ENCODE peak calls at places on chromosomes 11 and 22, in ten cellular contexts. One of them, this sample, is unnamed.

GRCh38 chr11:17760102-17761029 is 25.8 kb downstream of the KCNC1 start:
- DNase-seq in hippocampal formation: peak; percentile 23
- DNase-seq in iris pigment epithelial cell: peak; percentile 43
- DNase-seq in kidney epithelial cell: no peak
- DNase-seq in activated T-cell treated with anti-CD3 and anti-CD28 coated beads, Interleukin-2, amount 50 U/mL, for 48 hours: peak; percentile 56
- DNase-seq in neural crest cell: no peak
- DNase-seq in DMS 273 treated with DMSO at 0.1 percent for 48 hours: peak; percentile 17
- DNase-seq in epithelial cell of esophagus: peak; percentile 59
- DNase-seq in stimulated activated naive CD8-positive, alpha-beta T cell treated with anti-CD3 and anti-CD28 coated beads, Interleukin-15, amount 100 ng/mL, for 72 hours: peak; percentile 29
- DNase-seq in foreskin melanocyte: no peak
- DNase-seq in this sample: no peak

GRCh38 chr22:20526628-20527355 is 19.4 kb downstream of the MED15 start:
- DNase-seq in epithelial cell of esophagus: peak; percentile 83
- DNase-seq in DMS 273 treated with DMSO at 0.1 percent for 48 hours: no peak
- DNase-seq in foreskin melanocyte: peak; percentile 84
- DNase-seq in activated T-cell treated with anti-CD3 and anti-CD28 coated beads, Interleukin-2, amount 50 U/mL, for 48 hours: no peak
- DNase-seq in neural crest cell: no peak
- DNase-seq in stimulated activated naive CD8-positive, alpha-beta T cell treated with anti-CD3 and anti-CD28 coated beads, Interleukin-15, amount 100 ng/mL, for 72 hours: no peak
- DNase-seq in kidney epithelial cell: no peak
- DNase-seq in iris pigment epithelial cell: peak; percentile 77
- DNase-seq in hippocampal formation: no peak
- DNase-seq in this sample: no peak

GRCh38 chr22:19115628-19116027 is 6.6 kb downstream of the DGCR2 start:
- DNase-seq in epithelial cell of esophagus: peak; percentile 27
- DNase-seq in DMS 273 treated with DMSO at 0.1 percent for 48 hours: no peak
- DNase-seq in stimulated activated naive CD8-positive, alpha-beta T cell treated with anti-CD3 and anti-CD28 coated beads, Interleukin-15, amount 100 ng/mL, for 72 hours: no peak
- DNase-seq in kidney epithelial cell: no peak
- DNase-seq in foreskin melanocyte: no peak
- DNase-seq in activated T-cell treated with anti-CD3 and anti-CD28 coated beads, Interleukin-2, amount 50 U/mL, for 48 hours: no peak
- DNase-seq in neural crest cell: no peak
- DNase-seq in hippocampal formation: peak; percentile 38
- DNase-seq in iris pigment epithelial cell: no peak
- DNase-seq in this sample: peak; percentile 38

GRCh38 chr11:57764972-57765371 is 3.4 kb downstream of the CTNND1 start:
- DNase-seq in iris pigment epithelial cell: no peak
- DNase-seq in activated T-cell treated with anti-CD3 and anti-CD28 coated beads, Interleukin-2, amount 50 U/mL, for 48 hours: no peak
- DNase-seq in foreskin melanocyte: no peak
- DNase-seq in kidney epithelial cell: no peak
- DNase-seq in hippocampal formation: no peak
- DNase-seq in epithelial cell of esophagus: no peak
- DNase-seq in neural crest cell: no peak
- DNase-seq in DMS 273 treated with DMSO at 0.1 percent for 48 hours: no peak
- DNase-seq in stimulated activated naive CD8-positive, alpha-beta T cell treated with anti-CD3 and anti-CD28 coated beads, Interleukin-15, amount 100 ng/mL, for 72 hours: no peak
- DNase-seq in this sample: no peak

GRCh38 chr22:23837496-23837859 is 1.3 kb downstream of the DERL3 start:
- DNase-seq in kidney epithelial cell: no peak
- DNase-seq in activated T-cell treated with anti-CD3 and anti-CD28 coated beads, Interleukin-2, amount 50 U/mL, for 48 hours: no peak
- DNase-seq in foreskin melanocyte: no peak
- DNase-seq in hippocampal formation: no peak
- DNase-seq in neural crest cell: no peak
- DNase-seq in epithelial cell of esophagus: no peak
- DNase-seq in stimulated activated naive CD8-positive, alpha-beta T cell treated with anti-CD3 and anti-CD28 coated beads, Interleukin-15, amount 100 ng/mL, for 72 hours: no peak
- DNase-seq in DMS 273 treated with DMSO at 0.1 percent for 48 hours: no peak
- DNase-seq in iris pigment epithelial cell: no peak
- DNase-seq in this sample: no peak

GRCh38 chr22:50227588-50228215 is 17.1 kb downstream of the TUBGCP6 start:
- DNase-seq in stimulated activated naive CD8-positive, alpha-beta T cell treated with anti-CD3 and anti-CD28 coated beads, Interleukin-15, amount 100 ng/mL, for 72 hours: no peak
- DNase-seq in neural crest cell: no peak
- DNase-seq in iris pigment epithelial cell: no peak
- DNase-seq in kidney epithelial cell: no peak
- DNase-seq in epithelial cell of esophagus: no peak
- DNase-seq in foreskin melanocyte: no peak
- DNase-seq in DMS 273 treated with DMSO at 0.1 percent for 48 hours: no peak
- DNase-seq in hippocampal formation: no peak
- DNase-seq in activated T-cell treated with anti-CD3 and anti-CD28 coated beads, Interleukin-2, amount 50 U/mL, for 48 hours: no peak
- DNase-seq in this sample: no peak

GRCh38 chr11:121671276-121672168 is 218.8 kb upstream of the SORL1-AS1 start:
- DNase-seq in activated T-cell treated with anti-CD3 and anti-CD28 coated beads, Interleukin-2, amount 50 U/mL, for 48 hours: no peak
- DNase-seq in epithelial cell of esophagus: no peak
- DNase-seq in stimulated activated naive CD8-positive, alpha-beta T cell treated with anti-CD3 and anti-CD28 coated beads, Interleukin-15, amount 100 ng/mL, for 72 hours: no peak
- DNase-seq in DMS 273 treated with DMSO at 0.1 percent for 48 hours: peak; percentile 87
- DNase-seq in neural crest cell: no peak
- DNase-seq in kidney epithelial cell: peak; percentile 63
- DNase-seq in hippocampal formation: peak; percentile 55
- DNase-seq in foreskin melanocyte: no peak
- DNase-seq in iris pigment epithelial cell: peak; percentile 65
- DNase-seq in this sample: peak; percentile 58

GRCh38 chr11:29656557-29656956 is 360.3 kb downstream of the KCNA4 start:
- DNase-seq in neural crest cell: no peak
- DNase-seq in stimulated activated naive CD8-positive, alpha-beta T cell treated with anti-CD3 and anti-CD28 coated beads, Interleukin-15, amount 100 ng/mL, for 72 hours: no peak
- DNase-seq in epithelial cell of esophagus: no peak
- DNase-seq in hippocampal formation: no peak
- DNase-seq in kidney epithelial cell: no peak
- DNase-seq in foreskin melanocyte: no peak
- DNase-seq in activated T-cell treated with anti-CD3 and anti-CD28 coated beads, Interleukin-2, amount 50 U/mL, for 48 hours: no peak
- DNase-seq in iris pigment epithelial cell: no peak
- DNase-seq in DMS 273 treated with DMSO at 0.1 percent for 48 hours: no peak
- DNase-seq in this sample: no peak

GRCh38 chr11:119755351-119756071 is 26.5 kb upstream of the NECTIN1 start:
- DNase-seq in iris pigment epithelial cell: no peak
- DNase-seq in hippocampal formation: no peak
- DNase-seq in kidney epithelial cell: no peak
- DNase-seq in DMS 273 treated with DMSO at 0.1 percent for 48 hours: no peak
- DNase-seq in stimulated activated naive CD8-positive, alpha-beta T cell treated with anti-CD3 and anti-CD28 coated beads, Interleukin-15, amount 100 ng/mL, for 72 hours: no peak
- DNase-seq in neural crest cell: no peak
- DNase-seq in foreskin melanocyte: no peak
- DNase-seq in activated T-cell treated with anti-CD3 and anti-CD28 coated beads, Interleukin-2, amount 50 U/mL, for 48 hours: no peak
- DNase-seq in epithelial cell of esophagus: no peak
- DNase-seq in this sample: no peak

GRCh38 chr22:29375436-29376076 is 12.8 kb downstream of the AP1B1 start:
- DNase-seq in activated T-cell treated with anti-CD3 and anti-CD28 coated beads, Interleukin-2, amount 50 U/mL, for 48 hours: peak; percentile 23
- DNase-seq in neural crest cell: no peak
- DNase-seq in stimulated activated naive CD8-positive, alpha-beta T cell treated with anti-CD3 and anti-CD28 coated beads, Interleukin-15, amount 100 ng/mL, for 72 hours: no peak
- DNase-seq in iris pigment epithelial cell: no peak
- DNase-seq in epithelial cell of esophagus: peak; percentile 25
- DNase-seq in DMS 273 treated with DMSO at 0.1 percent for 48 hours: no peak
- DNase-seq in hippocampal formation: no peak
- DNase-seq in foreskin melanocyte: no peak
- DNase-seq in kidney epithelial cell: no peak
- DNase-seq in this sample: no peak

GRCh38 chr22:25736378-25737011 is 5.5 kb upstream of the MYO18B start:
- DNase-seq in DMS 273 treated with DMSO at 0.1 percent for 48 hours: no peak
- DNase-seq in stimulated activated naive CD8-positive, alpha-beta T cell treated with anti-CD3 and anti-CD28 coated beads, Interleukin-15, amount 100 ng/mL, for 72 hours: peak; percentile 74
- DNase-seq in neural crest cell: no peak
- DNase-seq in activated T-cell treated with anti-CD3 and anti-CD28 coated beads, Interleukin-2, amount 50 U/mL, for 48 hours: peak; percentile 65
- DNase-seq in epithelial cell of esophagus: no peak
- DNase-seq in hippocampal formation: no peak
- DNase-seq in iris pigment epithelial cell: no peak
- DNase-seq in kidney epithelial cell: no peak
- DNase-seq in foreskin melanocyte: no peak
- DNase-seq in this sample: no peak

GRCh38 chr22:43085658-43086606 is 3.3 kb downstream of the TTLL1 start:
- DNase-seq in DMS 273 treated with DMSO at 0.1 percent for 48 hours: no peak
- DNase-seq in stimulated activated naive CD8-positive, alpha-beta T cell treated with anti-CD3 and anti-CD28 coated beads, Interleukin-15, amount 100 ng/mL, for 72 hours: no peak
- DNase-seq in kidney epithelial cell: no peak
- DNase-seq in hippocampal formation: no peak
- DNase-seq in foreskin melanocyte: no peak
- DNase-seq in iris pigment epithelial cell: no peak
- DNase-seq in neural crest cell: no peak
- DNase-seq in activated T-cell treated with anti-CD3 and anti-CD28 coated beads, Interleukin-2, amount 50 U/mL, for 48 hours: no peak
- DNase-seq in epithelial cell of esophagus: no peak
- DNase-seq in this sample: no peak

GRCh38 chr11:131370090-131370751 is at the start of gene NTM:
- DNase-seq in iris pigment epithelial cell: peak; percentile 15
- DNase-seq in DMS 273 treated with DMSO at 0.1 percent for 48 hours: no peak
- DNase-seq in kidney epithelial cell: no peak
- DNase-seq in epithelial cell of esophagus: peak; percentile 34
- DNase-seq in foreskin melanocyte: no peak
- DNase-seq in hippocampal formation: peak; percentile 71
- DNase-seq in neural crest cell: peak; percentile 36
- DNase-seq in activated T-cell treated with anti-CD3 and anti-CD28 coated beads, Interleukin-2, amount 50 U/mL, for 48 hours: no peak
- DNase-seq in stimulated activated naive CD8-positive, alpha-beta T cell treated with anti-CD3 and anti-CD28 coated beads, Interleukin-15, amount 100 ng/mL, for 72 hours: no peak
- DNase-seq in this sample: peak; percentile 85

GRCh38 chr11:11569936-11570491 is 51.8 kb downstream of the GALNT18 start:
- DNase-seq in hippocampal formation: no peak
- DNase-seq in stimulated activated naive CD8-positive, alpha-beta T cell treated with anti-CD3 and anti-CD28 coated beads, Interleukin-15, amount 100 ng/mL, for 72 hours: no peak
- DNase-seq in foreskin melanocyte: peak; percentile 19
- DNase-seq in neural crest cell: no peak
- DNase-seq in kidney epithelial cell: no peak
- DNase-seq in DMS 273 treated with DMSO at 0.1 percent for 48 hours: no peak
- DNase-seq in activated T-cell treated with anti-CD3 and anti-CD28 coated beads, Interleukin-2, amount 50 U/mL, for 48 hours: no peak
- DNase-seq in iris pigment epithelial cell: no peak
- DNase-seq in epithelial cell of esophagus: peak; percentile 76
- DNase-seq in this sample: peak; percentile 30

GRCh38 chr22:23190526-23190925 is 10.2 kb downstream of the BCR start:
- DNase-seq in iris pigment epithelial cell: no peak
- DNase-seq in neural crest cell: no peak
- DNase-seq in activated T-cell treated with anti-CD3 and anti-CD28 coated beads, Interleukin-2, amount 50 U/mL, for 48 hours: no peak
- DNase-seq in foreskin melanocyte: no peak
- DNase-seq in kidney epithelial cell: no peak
- DNase-seq in hippocampal formation: no peak
- DNase-seq in stimulated activated naive CD8-positive, alpha-beta T cell treated with anti-CD3 and anti-CD28 coated beads, Interleukin-15, amount 100 ng/mL, for 72 hours: no peak
- DNase-seq in epithelial cell of esophagus: no peak
- DNase-seq in DMS 273 treated with DMSO at 0.1 percent for 48 hours: no peak
- DNase-seq in this sample: no peak

GRCh38 chr11:32386770-32387377 is 48.5 kb downstream of the WT1 start:
- DNase-seq in activated T-cell treated with anti-CD3 and anti-CD28 coated beads, Interleukin-2, amount 50 U/mL, for 48 hours: no peak
- DNase-seq in iris pigment epithelial cell: peak; percentile 28
- DNase-seq in hippocampal formation: no peak
- DNase-seq in kidney epithelial cell: no peak
- DNase-seq in neural crest cell: no peak
- DNase-seq in epithelial cell of esophagus: no peak
- DNase-seq in foreskin melanocyte: no peak
- DNase-seq in DMS 273 treated with DMSO at 0.1 percent for 48 hours: no peak
- DNase-seq in stimulated activated naive CD8-positive, alpha-beta T cell treated with anti-CD3 and anti-CD28 coated beads, Interleukin-15, amount 100 ng/mL, for 72 hours: no peak
- DNase-seq in this sample: no peak

GRCh38 chr22:47292546-47293320 is 530.3 kb downstream of the TBC1D22A start:
- DNase-seq in kidney epithelial cell: no peak
- DNase-seq in foreskin melanocyte: no peak
- DNase-seq in iris pigment epithelial cell: peak; percentile 45
- DNase-seq in activated T-cell treated with anti-CD3 and anti-CD28 coated beads, Interleukin-2, amount 50 U/mL, for 48 hours: no peak
- DNase-seq in DMS 273 treated with DMSO at 0.1 percent for 48 hours: no peak
- DNase-seq in stimulated activated naive CD8-positive, alpha-beta T cell treated with anti-CD3 and anti-CD28 coated beads, Interleukin-15, amount 100 ng/mL, for 72 hours: no peak
- DNase-seq in epithelial cell of esophagus: no peak
- DNase-seq in hippocampal formation: no peak
- DNase-seq in neural crest cell: no peak
- DNase-seq in this sample: no peak

GRCh38 chr11:117830674-117831351 is 6.3 kb upstream of the FXYD2 start:
- DNase-seq in hippocampal formation: no peak
- DNase-seq in iris pigment epithelial cell: no peak
- DNase-seq in DMS 273 treated with DMSO at 0.1 percent for 48 hours: no peak
- DNase-seq in foreskin melanocyte: no peak
- DNase-seq in epithelial cell of esophagus: no peak
- DNase-seq in neural crest cell: no peak
- DNase-seq in kidney epithelial cell: no peak
- DNase-seq in activated T-cell treated with anti-CD3 and anti-CD28 coated beads, Interleukin-2, amount 50 U/mL, for 48 hours: peak; percentile 21
- DNase-seq in stimulated activated naive CD8-positive, alpha-beta T cell treated with anti-CD3 and anti-CD28 coated beads, Interleukin-15, amount 100 ng/mL, for 72 hours: no peak
- DNase-seq in this sample: no peak

GRCh38 chr11:112806876-112807275 is 154.3 kb upstream of the NCAM1 start:
- DNase-seq in iris pigment epithelial cell: no peak
- DNase-seq in kidney epithelial cell: no peak
- DNase-seq in epithelial cell of esophagus: no peak
- DNase-seq in activated T-cell treated with anti-CD3 and anti-CD28 coated beads, Interleukin-2, amount 50 U/mL, for 48 hours: no peak
- DNase-seq in hippocampal formation: no peak
- DNase-seq in stimulated activated naive CD8-positive, alpha-beta T cell treated with anti-CD3 and anti-CD28 coated beads, Interleukin-15, amount 100 ng/mL, for 72 hours: no peak
- DNase-seq in foreskin melanocyte: no peak
- DNase-seq in neural crest cell: no peak
- DNase-seq in DMS 273 treated with DMSO at 0.1 percent for 48 hours: peak; percentile 70
- DNase-seq in this sample: no peak

GRCh38 chr11:126512741-126513715 is 157.5 kb downstream of the ST3GAL4 start:
- DNase-seq in epithelial cell of esophagus: no peak
- DNase-seq in kidney epithelial cell: no peak
- DNase-seq in foreskin melanocyte: no peak
- DNase-seq in hippocampal formation: no peak
- DNase-seq in activated T-cell treated with anti-CD3 and anti-CD28 coated beads, Interleukin-2, amount 50 U/mL, for 48 hours: no peak
- DNase-seq in iris pigment epithelial cell: no peak
- DNase-seq in stimulated activated naive CD8-positive, alpha-beta T cell treated with anti-CD3 and anti-CD28 coated beads, Interleukin-15, amount 100 ng/mL, for 72 hours: no peak
- DNase-seq in neural crest cell: no peak
- DNase-seq in DMS 273 treated with DMSO at 0.1 percent for 48 hours: no peak
- DNase-seq in this sample: no peak

GRCh38 chr11:78420796-78421209 is 3.2 kb upstream of the GAB2 start:
- DNase-seq in neural crest cell: no peak
- DNase-seq in hippocampal formation: no peak
- DNase-seq in DMS 273 treated with DMSO at 0.1 percent for 48 hours: no peak
- DNase-seq in foreskin melanocyte: no peak
- DNase-seq in epithelial cell of esophagus: peak; percentile 47
- DNase-seq in activated T-cell treated with anti-CD3 and anti-CD28 coated beads, Interleukin-2, amount 50 U/mL, for 48 hours: peak; percentile 71
- DNase-seq in iris pigment epithelial cell: peak; percentile 85
- DNase-seq in stimulated activated naive CD8-positive, alpha-beta T cell treated with anti-CD3 and anti-CD28 coated beads, Interleukin-15, amount 100 ng/mL, for 72 hours: peak; percentile 44
- DNase-seq in kidney epithelial cell: peak; percentile 65
- DNase-seq in this sample: no peak

GRCh38 chr11:121595717-121596156 is 143.0 kb upstream of the SORL1-AS1 start:
- DNase-seq in DMS 273 treated with DMSO at 0.1 percent for 48 hours: no peak
- DNase-seq in neural crest cell: no peak
- DNase-seq in hippocampal formation: no peak
- DNase-seq in activated T-cell treated with anti-CD3 and anti-CD28 coated beads, Interleukin-2, amount 50 U/mL, for 48 hours: no peak
- DNase-seq in epithelial cell of esophagus: peak; percentile 99
- DNase-seq in kidney epithelial cell: peak; percentile 80
- DNase-seq in foreskin melanocyte: peak; percentile 81
- DNase-seq in iris pigment epithelial cell: peak; percentile 99
- DNase-seq in stimulated activated naive CD8-positive, alpha-beta T cell treated with anti-CD3 and anti-CD28 coated beads, Interleukin-15, amount 100 ng/mL, for 72 hours: no peak
- DNase-seq in this sample: no peak

GRCh38 chr11:128802358-128802981 is 64.6 kb downstream of the KCNJ1 start:
- DNase-seq in activated T-cell treated with anti-CD3 and anti-CD28 coated beads, Interleukin-2, amount 50 U/mL, for 48 hours: no peak
- DNase-seq in iris pigment epithelial cell: no peak
- DNase-seq in foreskin melanocyte: peak; percentile 40
- DNase-seq in epithelial cell of esophagus: peak; percentile 45
- DNase-seq in kidney epithelial cell: no peak
- DNase-seq in hippocampal formation: no peak
- DNase-seq in DMS 273 treated with DMSO at 0.1 percent for 48 hours: no peak
- DNase-seq in neural crest cell: peak; percentile 40
- DNase-seq in stimulated activated naive CD8-positive, alpha-beta T cell treated with anti-CD3 and anti-CD28 coated beads, Interleukin-15, amount 100 ng/mL, for 72 hours: no peak
- DNase-seq in this sample: no peak

GRCh38 chr11:124896071-124896750 is 1.5 kb downstream of the ROBO4 start:
- DNase-seq in DMS 273 treated with DMSO at 0.1 percent for 48 hours: no peak
- DNase-seq in activated T-cell treated with anti-CD3 and anti-CD28 coated beads, Interleukin-2, amount 50 U/mL, for 48 hours: no peak
- DNase-seq in epithelial cell of esophagus: no peak
- DNase-seq in neural crest cell: no peak
- DNase-seq in foreskin melanocyte: no peak
- DNase-seq in kidney epithelial cell: no peak
- DNase-seq in hippocampal formation: no peak
- DNase-seq in iris pigment epithelial cell: no peak
- DNase-seq in stimulated activated naive CD8-positive, alpha-beta T cell treated with anti-CD3 and anti-CD28 coated beads, Interleukin-15, amount 100 ng/mL, for 72 hours: no peak
- DNase-seq in this sample: no peak

GRCh38 chr11:102153082-102153481 is 42.8 kb downstream of the YAP1 start:
- DNase-seq in iris pigment epithelial cell: no peak
- DNase-seq in kidney epithelial cell: no peak
- DNase-seq in neural crest cell: no peak
- DNase-seq in DMS 273 treated with DMSO at 0.1 percent for 48 hours: no peak
- DNase-seq in foreskin melanocyte: no peak
- DNase-seq in hippocampal formation: no peak
- DNase-seq in epithelial cell of esophagus: no peak
- DNase-seq in activated T-cell treated with anti-CD3 and anti-CD28 coated beads, Interleukin-2, amount 50 U/mL, for 48 hours: no peak
- DNase-seq in stimulated activated naive CD8-positive, alpha-beta T cell treated with anti-CD3 and anti-CD28 coated beads, Interleukin-15, amount 100 ng/mL, for 72 hours: no peak
- DNase-seq in this sample: no peak

GRCh38 chr22:40654522-40655167 is 18.1 kb upstream of the MRTFA start:
- DNase-seq in hippocampal formation: peak; percentile 25
- DNase-seq in DMS 273 treated with DMSO at 0.1 percent for 48 hours: peak; percentile 93
- DNase-seq in neural crest cell: no peak
- DNase-seq in activated T-cell treated with anti-CD3 and anti-CD28 coated beads, Interleukin-2, amount 50 U/mL, for 48 hours: no peak
- DNase-seq in stimulated activated naive CD8-positive, alpha-beta T cell treated with anti-CD3 and anti-CD28 coated beads, Interleukin-15, amount 100 ng/mL, for 72 hours: no peak
- DNase-seq in iris pigment epithelial cell: peak; percentile 67
- DNase-seq in epithelial cell of esophagus: peak; percentile 71
- DNase-seq in foreskin melanocyte: peak; percentile 51
- DNase-seq in kidney epithelial cell: no peak
- DNase-seq in this sample: peak; percentile 55

GRCh38 chr11:133906746-133907145 is 50.0 kb downstream of the IGSF9B start:
- DNase-seq in DMS 273 treated with DMSO at 0.1 percent for 48 hours: no peak
- DNase-seq in iris pigment epithelial cell: no peak
- DNase-seq in neural crest cell: no peak
- DNase-seq in activated T-cell treated with anti-CD3 and anti-CD28 coated beads, Interleukin-2, amount 50 U/mL, for 48 hours: no peak
- DNase-seq in foreskin melanocyte: no peak
- DNase-seq in epithelial cell of esophagus: no peak
- DNase-seq in stimulated activated naive CD8-positive, alpha-beta T cell treated with anti-CD3 and anti-CD28 coated beads, Interleukin-15, amount 100 ng/mL, for 72 hours: no peak
- DNase-seq in hippocampal formation: no peak
- DNase-seq in kidney epithelial cell: no peak
- DNase-seq in this sample: no peak

GRCh38 chr11:114440121-114440860 is 1.0 kb downstream of the REXO2 start:
- DNase-seq in foreskin melanocyte: no peak
- DNase-seq in hippocampal formation: peak; percentile 38
- DNase-seq in neural crest cell: no peak
- DNase-seq in kidney epithelial cell: no peak
- DNase-seq in stimulated activated naive CD8-positive, alpha-beta T cell treated with anti-CD3 and anti-CD28 coated beads, Interleukin-15, amount 100 ng/mL, for 72 hours: no peak
- DNase-seq in DMS 273 treated with DMSO at 0.1 percent for 48 hours: peak; percentile 8
- DNase-seq in epithelial cell of esophagus: no peak
- DNase-seq in iris pigment epithelial cell: no peak
- DNase-seq in activated T-cell treated with anti-CD3 and anti-CD28 coated beads, Interleukin-2, amount 50 U/mL, for 48 hours: no peak
- DNase-seq in this sample: peak; percentile 43

This sample was measured in midbrain.